ENCODE peak calls at places on chromosomes 1 and 21, in six cellular contexts. One of them, this sample, is unnamed.
A peak's percentile ranks its signal among the peaks of the same experiment; 100 is the strongest.

GRCh38 chr1:158103860-158104522 is 76.7 kb upstream of the CD1D start:
- DNase-seq in lung: no peak
- DNase-seq in uterus: no peak
- DNase-seq in A549: no peak
- DNase-seq in kidney: no peak
- DNase-seq in IMR-90: no peak
- DNase-seq in this sample: no peak

GRCh38 chr1:154485905-154486304 is 16.1 kb upstream of the TDRD10 start:
- DNase-seq in lung: no peak
- DNase-seq in uterus: no peak
- DNase-seq in A549: no peak
- DNase-seq in kidney: no peak
- DNase-seq in IMR-90: no peak
- DNase-seq in this sample: no peak

GRCh38 chr1:111197598-111198289 is 2.7 kb downstream of the DENND2D start:
- DNase-seq in lung: no peak
- DNase-seq in uterus: no peak
- DNase-seq in A549: peak; percentile 43
- DNase-seq in kidney: peak; percentile 77
- DNase-seq in IMR-90: peak; percentile 4
- DNase-seq in this sample: no peak

GRCh38 chr1:151003175-151003574 is 3.5 kb downstream of the MINDY1 start:
- DNase-seq in lung: no peak
- DNase-seq in uterus: no peak
- DNase-seq in A549: no peak
- DNase-seq in kidney: no peak
- DNase-seq in IMR-90: no peak
- DNase-seq in this sample: no peak

GRCh38 chr1:55636691-55637090 is 421.5 kb upstream of the USP24 start:
- DNase-seq in lung: no peak
- DNase-seq in uterus: no peak
- DNase-seq in A549: no peak
- DNase-seq in kidney: no peak
- DNase-seq in IMR-90: peak; percentile 70
- DNase-seq in this sample: no peak

GRCh38 chr1:7298749-7299151 is 472.3 kb upstream of the VAMP3 start:
- DNase-seq in lung: peak; percentile 21
- DNase-seq in uterus: no peak
- DNase-seq in A549: peak; percentile 86
- DNase-seq in kidney: no peak
- DNase-seq in IMR-90: peak; percentile 82
- DNase-seq in this sample: no peak

GRCh38 chr1:198922638-198923430 is 284.0 kb downstream of the PTPRC start:
- DNase-seq in lung: no peak
- DNase-seq in uterus: no peak
- DNase-seq in A549: no peak
- DNase-seq in kidney: no peak
- DNase-seq in IMR-90: no peak
- DNase-seq in this sample: no peak

GRCh38 chr1:84379128-84379527 is 19.2 kb upstream of the DNASE2B start:
- DNase-seq in lung: no peak
- DNase-seq in uterus: no peak
- DNase-seq in A549: no peak
- DNase-seq in kidney: no peak
- DNase-seq in IMR-90: peak; percentile 90
- DNase-seq in this sample: no peak

GRCh38 chr1:4931486-4931885 is 277.1 kb downstream of the AJAP1 start:
- DNase-seq in lung: no peak
- DNase-seq in uterus: no peak
- DNase-seq in A549: no peak
- DNase-seq in kidney: no peak
- DNase-seq in IMR-90: no peak
- DNase-seq in this sample: no peak

GRCh38 chr1:230555826-230556225 is 86.5 kb upstream of the COG2 start:
- DNase-seq in lung: no peak
- DNase-seq in uterus: no peak
- DNase-seq in A549: no peak
- DNase-seq in kidney: no peak
- DNase-seq in IMR-90: no peak
- DNase-seq in this sample: no peak

GRCh38 chr21:17537299-17537698 is 24.5 kb downstream of the CXADR start:
- DNase-seq in lung: no peak
- DNase-seq in uterus: no peak
- DNase-seq in A549: peak; percentile 31
- DNase-seq in kidney: no peak
- DNase-seq in IMR-90: no peak
- DNase-seq in this sample: no peak

GRCh38 chr1:241357366-241358305 is 631 bp upstream of the RGS7 start:
- DNase-seq in lung: no peak
- DNase-seq in uterus: no peak
- DNase-seq in A549: no peak
- DNase-seq in kidney: no peak
- DNase-seq in IMR-90: no peak
- DNase-seq in this sample: no peak

GRCh38 chr1:94872771-94873495 is 52.8 kb downstream of the SLC44A3 start:
- DNase-seq in lung: no peak
- DNase-seq in uterus: no peak
- DNase-seq in A549: no peak
- DNase-seq in kidney: no peak
- DNase-seq in IMR-90: peak; percentile 29
- DNase-seq in this sample: no peak
- H3K27ac ChIP-seq in lung: no peak overlapping the region
- H3K27ac ChIP-seq in uterus: peak overlapping the region; percentile 68
- H3K27ac ChIP-seq in A549: no peak overlapping the region
- H3K27ac ChIP-seq in kidney: no peak overlapping the region
- H3K27ac ChIP-seq in IMR-90: no peak overlapping the region
- H3K27ac ChIP-seq in this sample: no peak overlapping the region

GRCh38 chr1:16153110-16153998 is 2.5 kb downstream of the EPHA2 start:
- DNase-seq in lung: no peak
- DNase-seq in uterus: no peak
- DNase-seq in A549: no peak
- DNase-seq in kidney: no peak
- DNase-seq in IMR-90: no peak
- DNase-seq in this sample: no peak
- H3K4me1 ChIP-seq in lung: peaks cover 15% of the 10 kb centered on the region
- H3K4me1 ChIP-seq in uterus: no peaks in the 10 kb centered on the region
- H3K4me1 ChIP-seq in A549: peaks cover 58% of the 10 kb centered on the region
- H3K4me1 ChIP-seq in kidney: peaks cover 37% of the 10 kb centered on the region
- H3K4me1 ChIP-seq in IMR-90: peaks cover 40% of the 10 kb centered on the region
- H3K4me1 ChIP-seq in this sample: peaks cover 43% of the 10 kb centered on the region

DNA sequence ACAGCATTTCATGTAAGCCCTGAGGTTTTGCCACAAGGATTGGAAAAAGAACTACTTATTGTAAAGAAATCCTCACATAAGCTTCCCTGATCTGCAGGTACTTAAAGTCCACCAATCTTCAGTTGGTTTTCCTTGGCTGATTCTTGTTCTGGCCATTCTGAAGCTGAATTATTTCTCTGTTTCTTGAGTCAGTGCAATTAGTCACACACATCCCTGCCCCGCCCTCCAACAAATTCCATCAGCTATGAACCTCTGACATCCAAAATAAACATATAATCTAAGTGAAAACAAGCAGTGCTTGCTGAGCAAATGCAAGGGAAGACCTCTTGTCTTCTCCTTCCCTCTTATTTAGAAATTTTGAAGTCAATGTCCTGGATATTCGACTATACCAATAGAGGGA is 8.2 kb upstream of the FNDC7 start:
- DNase-seq in lung: no peak
- DNase-seq in uterus: no peak
- DNase-seq in A549: peak; percentile 36
- DNase-seq in kidney: no peak
- DNase-seq in IMR-90: peak; percentile 81
- DNase-seq in this sample: no peak
- H3K4me3 ChIP-seq in lung: no peak overlapping the region
- H3K4me3 ChIP-seq in uterus: no peak overlapping the region
- H3K4me3 ChIP-seq in A549: no peak overlapping the region
- H3K4me3 ChIP-seq in kidney: no peak overlapping the region
- H3K4me3 ChIP-seq in IMR-90: no peak overlapping the region
- H3K4me3 ChIP-seq in this sample: no peak overlapping the region

GRCh38 chr1:3070304-3070653 is 1.3 kb downstream of the PRDM16 start:
- DNase-seq in lung: no peak
- DNase-seq in uterus: no peak
- DNase-seq in A549: no peak
- DNase-seq in kidney: no peak
- DNase-seq in IMR-90: no peak
- DNase-seq in this sample: no peak
- H3K27ac ChIP-seq in lung: peak overlapping the region; percentile 95
- H3K27ac ChIP-seq in uterus: peak overlapping the region; percentile 41
- H3K27ac ChIP-seq in A549: peak overlapping the region; percentile 64
- H3K27ac ChIP-seq in kidney: peak overlapping the region; percentile 91
- H3K27ac ChIP-seq in IMR-90: no peak overlapping the region
- H3K27ac ChIP-seq in this sample: no peak overlapping the region

DNA sequence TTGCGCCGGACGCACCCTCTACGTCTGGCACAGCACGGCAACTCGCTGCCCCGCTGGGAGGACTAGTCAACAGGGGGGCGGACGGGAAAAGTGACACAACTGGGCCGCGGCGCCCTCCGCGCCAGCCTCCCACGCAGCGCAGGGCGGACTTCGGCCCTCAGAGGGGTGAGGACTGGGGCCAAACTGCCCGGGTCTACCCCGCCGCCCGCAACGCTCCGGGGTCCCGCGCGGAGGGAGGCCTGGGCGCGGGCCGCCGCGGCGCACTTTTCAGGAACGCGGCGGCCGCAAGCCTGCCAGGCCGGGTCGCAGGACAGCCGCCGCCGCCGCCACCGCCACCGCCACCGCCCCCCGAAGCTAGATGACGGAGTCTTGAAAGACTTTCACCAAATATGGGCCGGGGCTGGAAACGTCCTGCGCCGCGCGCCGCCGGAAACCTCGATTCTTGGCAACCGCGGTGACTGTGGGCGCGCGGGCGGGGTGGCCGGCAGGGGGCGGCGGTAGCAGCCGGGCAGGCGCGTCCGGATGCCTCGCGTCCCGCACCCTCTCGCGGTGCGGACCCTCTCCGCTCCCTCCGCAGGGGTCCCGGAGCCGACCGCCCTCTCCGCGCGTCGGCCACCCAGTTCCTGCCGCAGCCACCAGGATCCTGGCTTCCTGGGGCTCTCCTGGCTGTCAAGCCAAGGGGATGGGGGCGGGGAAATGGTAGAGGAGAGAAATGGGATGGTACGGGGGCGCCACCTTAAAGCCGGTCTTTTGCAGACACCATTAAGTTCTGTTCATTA is 3.7 kb upstream of the CCN1 start:
- DNase-seq in lung: peak; percentile 88
- DNase-seq in uterus: peak; percentile 93
- DNase-seq in A549: peak; percentile 84
- DNase-seq in kidney: peak; percentile 96
- DNase-seq in IMR-90: peak; percentile 88
- DNase-seq in this sample: peak; percentile 87
- H3K4me1 ChIP-seq in lung: peaks cover 6% of the 10 kb centered on the region
- H3K4me1 ChIP-seq in uterus: no peaks in the 10 kb centered on the region
- H3K4me1 ChIP-seq in A549: peaks cover 43% of the 10 kb centered on the region
- H3K4me1 ChIP-seq in kidney: peaks cover 13% of the 10 kb centered on the region
- H3K4me1 ChIP-seq in IMR-90: peaks cover 12% of the 10 kb centered on the region
- H3K4me1 ChIP-seq in this sample: peaks cover 51% of the 10 kb centered on the region

GRCh38 chr1:92482665-92483441 is 3.9 kb downstream of the GFI1 start:
- DNase-seq in lung: no peak
- DNase-seq in uterus: no peak
- DNase-seq in A549: no peak
- DNase-seq in kidney: peak; percentile 76
- DNase-seq in IMR-90: no peak
- DNase-seq in this sample: no peak
- H3K4me3 ChIP-seq in lung: peak overlapping the region; percentile 12
- H3K4me3 ChIP-seq in uterus: peak overlapping the region; percentile 19
- H3K4me3 ChIP-seq in A549: peak overlapping the region; percentile 66
- H3K4me3 ChIP-seq in kidney: peak overlapping the region; percentile 55
- H3K4me3 ChIP-seq in IMR-90: no peak overlapping the region
- H3K4me3 ChIP-seq in this sample: no peak overlapping the region

This sample was measured in RWPE2.